ENCODE peak calls at places on chromosome 7, in ten cellular contexts. A is HCT116, K is H1, I is uterus, Y is transverse colon, M is right lobe of liver, W is IMR-90, T is prostate gland, N is spleen, O is sigmoid colon. F is an unnamed sample.

GRCh38 chr7:50653116-50653854 is 88.1 kb upstream of the DDC start:
- DNase-seq in M (peak; percentile 43), Y (peak; percentile 35), I (peak; percentile 69), O (peak; percentile 90), T (no peak), N (no peak), K (no peak), W (no peak), A (no peak), F (no peak)

GRCh38 chr7:142873281-142873784 is 12.2 kb downstream of the TRPV6 start:
- DNase-seq in A (peak; percentile 28), W (no peak), O (no peak), K (no peak), Y (no peak), I (no peak), M (peak; percentile 47), T (no peak), N (no peak), F (peak; percentile 49)

GRCh38 chr7:55484241-55484640 is 88.1 kb downstream of the VOPP1 start:
- DNase-seq in K (no peak), O (no peak), I (no peak), M (no peak), Y (no peak), T (no peak), N (peak; percentile 60), A (no peak), W (no peak), F (no peak)

GRCh38 chr7:36563706-36564325 is 160.5 kb downstream of the AOAH start:
- DNase-seq in M (no peak), A (no peak), O (no peak), W (peak; percentile 36), N (no peak), K (no peak), T (no peak), Y (no peak), I (no peak), F (no peak)

GRCh38 chr7:64463636-64464375 is 99.1 kb downstream of the ZNF680 start:
- DNase-seq in T (peak; percentile 37), Y (peak; percentile 10), A (no peak), M (peak; percentile 55), K (no peak), O (peak; percentile 78), W (peak; percentile 4), N (no peak), I (peak; percentile 75), F (peak; percentile 88)

GRCh38 chr7:157117796-157118195 is 20.9 kb upstream of the UBE3C start:
- DNase-seq in N (no peak), O (peak; percentile 7), T (no peak), A (no peak), I (no peak), W (no peak), Y (no peak), K (no peak), M (peak; percentile 8), F (no peak)

GRCh38 chr7:65448824-65449504 is 75.3 kb downstream of the ZNF92 start:
- DNase-seq in T (no peak), K (no peak), O (no peak), Y (no peak), M (no peak), I (no peak), N (no peak), W (peak; percentile 72), A (no peak), F (no peak)

GRCh38 chr7:18495412-18496335 is at the start of gene HDAC9:
- DNase-seq in Y (peak; percentile 51), W (peak; percentile 48), N (peak; percentile 75), T (no peak), I (no peak), K (no peak), O (no peak), M (no peak), A (no peak), F (no peak)

DNA sequence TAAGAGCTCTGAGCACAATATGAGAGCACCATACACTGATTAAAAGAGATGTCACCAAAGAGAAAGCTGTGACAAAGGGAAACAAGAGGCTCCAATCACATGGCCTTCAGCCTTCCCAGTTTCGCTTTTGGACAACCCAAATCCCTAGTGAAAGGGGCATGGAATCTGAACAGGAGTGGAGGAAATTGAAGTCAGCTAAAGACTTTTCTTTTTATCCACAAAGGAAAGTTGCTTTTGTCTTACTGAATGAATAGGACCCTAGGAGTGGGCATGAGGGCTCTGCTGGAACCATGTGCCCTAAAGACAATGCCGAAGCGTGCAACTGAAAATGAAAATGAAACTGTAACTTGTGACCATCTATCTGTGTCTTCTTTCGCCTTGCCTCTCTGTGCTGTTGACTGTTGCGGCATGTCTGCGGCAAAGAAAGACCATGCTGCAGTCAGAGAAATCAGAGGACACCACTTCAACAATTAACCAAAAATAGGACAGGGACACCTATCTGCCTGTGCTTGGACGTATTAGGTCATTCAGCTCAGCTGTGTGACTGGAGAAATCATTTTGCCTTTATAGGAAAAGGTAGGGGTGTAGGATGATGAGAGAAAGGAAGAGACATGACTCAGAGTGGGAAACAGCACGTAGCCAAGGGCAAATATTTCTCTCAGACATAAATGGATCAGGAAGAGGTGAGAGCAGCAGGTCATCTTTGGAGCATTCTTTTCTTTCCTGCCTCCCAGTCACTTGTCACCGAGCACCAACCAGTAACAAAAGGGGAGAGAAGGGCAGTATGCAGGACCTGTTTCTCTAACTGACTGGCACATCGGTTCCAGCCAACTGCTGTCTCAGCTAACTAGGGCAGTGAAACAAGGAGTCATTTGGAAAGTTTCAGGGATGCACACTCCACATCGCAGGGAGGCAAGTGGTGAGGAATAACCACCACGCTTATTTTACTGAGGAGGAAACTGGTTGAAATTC is 12.3 kb downstream of the CAV2 start:
- DNase-seq in W (peak; percentile 69), A (peak; percentile 85), K (no peak), N (no peak), T (no peak), I (no peak), Y (no peak), M (peak; percentile 53), O (no peak), F (peak; percentile 47)
- TF ChIP-seq POLR2A in W (no peak), A (no peak), K (no peak), N (no peak), T (no peak), I (no peak), Y (no peak), M (no peak), O (no peak), F (no peak)

GRCh38 chr7:99253369-99253768 is 19.3 kb upstream of the MYH16 start:
- DNase-seq in W (no peak), O (no peak), K (no peak), I (peak; percentile 23), N (no peak), M (no peak), T (no peak), Y (no peak), A (no peak), F (no peak)

GRCh38 chr7:99254390-99254789 is 18.2 kb upstream of the MYH16 start:
- DNase-seq in A (no peak), W (no peak), N (no peak), K (no peak), O (no peak), T (no peak), I (no peak), Y (no peak), M (no peak), F (no peak)

GRCh38 chr7:99252166-99252895 is 20.3 kb upstream of the MYH16 start:
- DNase-seq in T (no peak), I (no peak), N (no peak), M (no peak), W (no peak), K (no peak), Y (no peak), A (no peak), O (no peak), F (no peak)

GRCh38 chr7:99248391-99249067 is 24.1 kb upstream of the MYH16 start:
- DNase-seq in I (no peak), A (no peak), Y (no peak), N (no peak), O (no peak), W (no peak), T (no peak), K (no peak), M (no peak), F (no peak)

GRCh38 chr7:99249985-99250575 is 22.6 kb upstream of the MYH16 start:
- DNase-seq in A (no peak), Y (no peak), M (no peak), T (no peak), O (no peak), N (no peak), K (no peak), I (no peak), W (no peak), F (no peak)
- H3K36me3 ChIP-seq in A (no peaks in the 10 kb centered on the region), Y (no peaks in the 10 kb centered on the region), M (no peaks in the 10 kb centered on the region), T (no peaks in the 10 kb centered on the region), O (no peaks in the 10 kb centered on the region), N (no peaks in the 10 kb centered on the region), K (no peaks in the 10 kb centered on the region), I (no peaks in the 10 kb centered on the region), W (no peaks in the 10 kb centered on the region), F (no peaks in the 10 kb centered on the region)

GRCh38 chr7:129186749-129187260 is 1.6 kb upstream of the SMO start:
- DNase-seq in M (no peak), O (peak; percentile 5), W (no peak), I (no peak), N (no peak), K (no peak), T (no peak), A (no peak), Y (no peak), F (no peak)

GRCh38 chr7:129188892-129189660 is 643 bp downstream of the SMO start:
- DNase-seq in O (peak; percentile 69), A (no peak), T (no peak), K (no peak), M (no peak), I (peak; percentile 27), N (peak; percentile 80), Y (no peak), W (peak; percentile 27), F (no peak)

GRCh38 chr7:129189661-129190310 is 1.4 kb downstream of the SMO start:
- DNase-seq in M (no peak), A (no peak), K (no peak), Y (no peak), N (no peak), T (no peak), I (no peak), O (peak; percentile 7), W (peak; percentile 23), F (no peak)

GRCh38 chr7:129187681-129188371 is 607 bp upstream of the SMO start:
- DNase-seq in O (peak; percentile 70), W (no peak), Y (no peak), I (no peak), N (no peak), M (no peak), T (no peak), A (no peak), K (no peak), F (no peak)

DNA sequence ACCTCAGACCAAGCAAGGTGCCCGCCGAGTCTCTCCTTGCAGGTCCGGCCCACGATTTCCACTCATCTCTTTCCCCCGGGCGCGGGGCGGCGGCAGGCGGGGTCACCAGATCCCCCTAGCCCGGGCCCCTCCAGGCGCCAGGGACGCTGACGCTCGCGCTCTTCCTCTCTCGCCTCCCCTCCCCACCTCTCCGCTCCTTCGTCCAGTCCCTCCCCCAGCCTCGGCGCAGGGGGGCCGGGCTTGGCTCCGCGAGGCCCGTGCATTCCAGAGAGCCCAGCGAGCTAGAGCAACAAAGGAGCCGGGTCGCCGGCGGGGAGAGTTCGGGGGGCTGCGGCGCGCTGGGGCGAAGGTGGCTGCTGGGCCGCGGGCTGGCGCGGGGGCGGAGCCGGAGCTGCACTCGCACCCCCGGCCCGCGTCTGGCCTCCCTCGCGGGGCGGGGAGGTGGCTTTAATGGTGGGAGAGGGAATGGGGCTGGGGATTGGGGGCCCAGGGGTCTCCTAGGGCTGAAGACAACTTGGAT is at the start of gene SMO:
- DNase-seq in A (no peak), I (peak; percentile 70), M (peak; percentile 74), T (no peak), W (peak; percentile 39), K (peak; percentile 54), O (peak; percentile 81), N (peak; percentile 74), Y (peak; percentile 45), F (no peak)
- TF ChIP-seq POLR2A in A (no peak), I (no peak), M (no peak), T (no peak), W (peak; percentile 19), K (peak; percentile 93), O (no peak), N (no peak), Y (no peak), F (no peak)

GRCh38 chr7:105067691-105068090 is 53.7 kb downstream of the KMT2E start:
- DNase-seq in Y (no peak), O (no peak), A (no peak), I (no peak), N (no peak), T (no peak), K (no peak), M (no peak), W (no peak), F (no peak)
- H3K36me3 ChIP-seq in Y (peaks cover 64% of the 10 kb centered on the region), O (peaks cover 21% of the 10 kb centered on the region), A (peaks cover 15% of the 10 kb centered on the region), I (no peaks in the 10 kb centered on the region), N (peaks cover 100% of the 10 kb centered on the region), T (no peaks in the 10 kb centered on the region), K (peaks cover 73% of the 10 kb centered on the region), M (peaks cover 8% of the 10 kb centered on the region), W (peaks cover 36% of the 10 kb centered on the region), F (no peaks in the 10 kb centered on the region)

F was measured in breast epithelium.